ENCODE peak calls at places on chromosome 13, in six cellular contexts. Z, W, I, K, G and V are unnamed samples.

GRCh38 chr13:83503424-83503823 is 378.9 kb downstream of the SLITRK1 start:
- DNase-seq in W (no peak), Z (no peak), G (no peak), K (no peak), I (no peak), V (no peak)

GRCh38 chr13:32752997-32753606 is 166.8 kb downstream of the PDS5B start:
- DNase-seq in W (no peak), G (no peak), K (no peak), I (no peak), Z (no peak), V (no peak)

GRCh38 chr13:99548448-99548847 is 47.2 kb downstream of the TM9SF2 start:
- DNase-seq in Z (no peak), K (no peak), W (no peak), G (no peak), I (no peak), V (no peak)

GRCh38 chr13:77878186-77878585 is 40.4 kb downstream of the EDNRB start:
- DNase-seq in W (no peak), I (no peak), K (no peak), G (no peak), Z (no peak), V (no peak)

GRCh38 chr13:39616087-39616694 is 13.2 kb upstream of the LHFPL6 start:
- DNase-seq in I (no peak), Z (peak; percentile 73), K (peak; percentile 76), W (no peak), G (no peak), V (peak; percentile 76)

GRCh38 chr13:73880365-73880764 is 253.8 kb downstream of the KLF12 start:
- DNase-seq in W (no peak), K (no peak), I (no peak), Z (peak; percentile 59), G (no peak), V (no peak)

GRCh38 chr13:27562457-27562856 is 57.9 kb downstream of the LNX2 start:
- DNase-seq in I (no peak), W (no peak), Z (no peak), G (no peak), K (no peak), V (no peak)

GRCh38 chr13:76216729-76217128 is 580.6 kb downstream of the LMO7 start:
- DNase-seq in G (no peak), Z (no peak), W (no peak), K (no peak), I (no peak), V (no peak)

GRCh38 chr13:113922412-113923118 is 51.3 kb downstream of the C13orf46 start:
- DNase-seq in W (no peak), K (no peak), I (no peak), Z (no peak), G (peak; percentile 11), V (no peak)